ENCODE peak calls at places on chromosomes 11 and 22, in nine cellular contexts. Q is WTC11; U is ecto neural progenitor cell; V is COR-L47; N is thoracic aorta; L is HuH-7; T is kidney; D is retinal pigment epithelial cell; Z is activated T-cell treated with anti-CD3 and anti-CD28 coated beads, Interleukin-2, amount 50 U/mL, for 4 hours. S is an unnamed sample.

GRCh38 chr22:43151251-43152000 is at the start of gene TSPO:
- DNase-seq in U (peak), Z (peak), Q (no peak), T (peak), L (peak), D (no peak), N (peak), V (peak), S (peak)

GRCh38 chr11:2390871-2391662 is 9.5 kb upstream of the TSSC4 start:
- DNase-seq in D (no peak), L (no peak), T (peak), N (no peak), U (no peak), Z (no peak), V (peak), Q (no peak), S (no peak)

GRCh38 chr22:28029201-28029948 is 110.3 kb upstream of the PITPNB start:
- DNase-seq in D (peak), N (no peak), U (no peak), Z (no peak), V (peak), Q (no peak), T (peak), L (no peak), S (peak)

GRCh38 chr11:37905707-37906417 is 1307.8 kb upstream of the RAG2 start:
- DNase-seq in T (no peak), V (peak), Q (no peak), Z (no peak), N (no peak), L (no peak), U (no peak), D (no peak), S (no peak)

GRCh38 chr22:36910461-36910860 is 3.0 kb upstream of the CSF2RB start:
- DNase-seq in U (no peak), T (no peak), Z (no peak), V (no peak), D (no peak), L (no peak), Q (no peak), N (no peak), S (no peak)

GRCh38 chr11:129145276-129145675 is 46.8 kb downstream of the ARHGAP32 start:
- DNase-seq in U (no peak), D (no peak), N (no peak), T (no peak), L (no peak), Q (no peak), Z (no peak), V (no peak), S (no peak)

GRCh38 chr11:614583-615452 is 932 bp downstream of the IRF7 start:
- DNase-seq in D (no peak), U (no peak), V (no peak), T (peak), L (no peak), Q (no peak), Z (no peak), N (no peak), S (no peak)

GRCh38 chr11:1561955-1562354 is 10.1 kb downstream of the DUSP8 start:
- DNase-seq in T (no peak), Z (no peak), N (no peak), L (no peak), D (no peak), U (peak), V (no peak), Q (no peak), S (no peak)

GRCh38 chr11:125036933-125037332 is 26.2 kb upstream of the SLC37A2 start:
- DNase-seq in N (no peak), Q (no peak), D (no peak), L (no peak), V (no peak), Z (no peak), U (no peak), T (no peak), S (no peak)

GRCh38 chr22:39283312-39284141 is 35.9 kb downstream of the RPL3 start:
- DNase-seq in U (no peak), N (no peak), Z (no peak), T (peak), D (no peak), V (no peak), Q (no peak), L (no peak), S (no peak)

GRCh38 chr11:94934362-94934761 is 39.0 kb downstream of the CWC15 start:
- DNase-seq in Q (no peak), N (no peak), V (no peak), L (no peak), U (no peak), Z (no peak), T (no peak), D (peak), S (no peak)

GRCh38 chr11:113184498-113184897 is 129.9 kb upstream of the TTC12 start:
- DNase-seq in V (no peak), U (no peak), Q (no peak), L (no peak), D (peak), N (no peak), Z (no peak), T (no peak), S (no peak)

GRCh38 chr22:23898006-23898974 is 4.1 kb downstream of the MIF start:
- DNase-seq in D (no peak), Q (no peak), U (no peak), T (no peak), Z (no peak), N (no peak), V (no peak), L (no peak), S (no peak)

GRCh38 chr22:28154856-28155255 is 235.8 kb upstream of the PITPNB start:
- DNase-seq in N (no peak), V (no peak), Z (no peak), T (no peak), L (no peak), Q (no peak), D (no peak), U (no peak), S (no peak)

GRCh38 chr22:31022516-31022915 is 53.5 kb downstream of the TUG1 start:
- DNase-seq in T (no peak), L (no peak), V (no peak), N (no peak), Q (no peak), D (no peak), U (no peak), Z (no peak), S (peak)

GRCh38 chr11:47863189-47863892 is 15.2 kb upstream of the NUP160 start:
- DNase-seq in Q (no peak), V (no peak), L (no peak), T (no peak), Z (no peak), N (no peak), D (no peak), U (no peak), S (no peak)

GRCh38 chr11:125154380-125155099 is 10.0 kb upstream of the PKNOX2 start:
- DNase-seq in Q (no peak), T (no peak), Z (no peak), L (no peak), D (no peak), N (no peak), U (no peak), V (no peak), S (peak)

GRCh38 chr11:64887757-64888405 is 9.5 kb upstream of the EHD1 start:
- DNase-seq in U (peak), V (peak), T (peak), Z (peak), D (no peak), L (peak), N (no peak), Q (peak), S (peak)

GRCh38 chr11:62108017-62108750 is 15.6 kb upstream of the INCENP start:
- DNase-seq in Z (no peak), V (peak), T (no peak), L (peak), Q (no peak), D (no peak), U (peak), N (no peak), S (no peak)

GRCh38 chr11:67098799-67099198 is 20.3 kb upstream of the KDM2A start:
- DNase-seq in Z (no peak), N (no peak), U (no peak), V (no peak), T (no peak), D (no peak), Q (no peak), L (peak), S (no peak)

GRCh38 chr11:35539781-35540281 is 14.4 kb upstream of the PAMR1 start:
- DNase-seq in Q (no peak), U (no peak), Z (no peak), N (no peak), D (no peak), V (no peak), T (peak), L (no peak), S (no peak)

GRCh38 chr22:44870021-44870420 is 117.6 kb downstream of the ARHGAP8 start:
- DNase-seq in T (peak), U (no peak), Q (no peak), L (no peak), N (no peak), V (no peak), Z (no peak), D (peak), S (no peak)

GRCh38 chr11:12163181-12163841 is 52.9 kb downstream of the MICAL2 start:
- DNase-seq in T (no peak), L (no peak), Q (no peak), V (no peak), D (peak), Z (no peak), U (no peak), N (peak), S (peak)

GRCh38 chr11:101618691-101619090 is 34.9 kb upstream of the TRPC6 start:
- DNase-seq in T (no peak), Z (no peak), L (no peak), V (no peak), N (no peak), Q (no peak), U (no peak), D (peak), S (no peak)

GRCh38 chr11:112513417-112513816 is 252.8 kb upstream of the PLET1 start:
- DNase-seq in N (no peak), V (no peak), T (no peak), U (no peak), Z (no peak), L (no peak), Q (no peak), D (no peak), S (no peak)

GRCh38 chr11:120186408-120186798 is 24.4 kb upstream of the OAF start:
- DNase-seq in V (no peak), Q (no peak), Z (no peak), T (no peak), U (no peak), D (no peak), N (no peak), L (no peak), S (peak)

GRCh38 chr22:39496131-39496838 is 5.8 kb upstream of the MIEF1 start:
- DNase-seq in Q (peak), D (no peak), L (peak), N (no peak), U (peak), Z (peak), V (peak), T (peak), S (no peak)

GRCh38 chr11:61912991-61913698 is 4.2 kb downstream of the RAB3IL1 start:
- DNase-seq in V (no peak), Z (no peak), L (peak), U (no peak), T (no peak), Q (peak), D (no peak), N (no peak), S (peak)

GRCh38 chr11:134020598-134020997 is 48.3 kb upstream of the JAM3 start:
- DNase-seq in N (no peak), L (no peak), Q (no peak), Z (no peak), U (peak), D (no peak), T (no peak), V (no peak), S (no peak)

GRCh38 chr11:118211006-118211405 is 13.8 kb downstream of the JAML start:
- DNase-seq in U (no peak), Q (peak), T (no peak), V (no peak), D (no peak), L (no peak), N (no peak), Z (no peak), S (no peak)

GRCh38 chr22:28594784-28595324 is 84.8 kb downstream of the TTC28 start:
- DNase-seq in V (peak), Q (no peak), Z (no peak), L (peak), U (no peak), T (no peak), N (no peak), D (peak), S (no peak)

S was measured in cardiac septum.